ENCODE peak calls at places on chromosomes 6 and 20, in four cellular contexts. V is NCI-H1092; C is activated CD8-positive, alpha-beta memory T cell treated with anti-CD3 and anti-CD28 coated beads, Interleukin-2, amount 10 ng/mL, durations not matched to agents 7 days and 5 days; R is NCI-H2171. E is an unnamed sample.

GRCh38 chr6:159577564-159577963 is 115.5 kb downstream of the SOD2 start:
- DNase-seq in C (no peak), V (no peak), R (no peak), E (no peak)

GRCh38 chr6:28353981-28354676 is 4.4 kb downstream of the ZKSCAN3 start:
- DNase-seq in V (peak), C (no peak), R (no peak), E (no peak)

GRCh38 chr6:41228616-41229015 is 467 bp downstream of the TREML4 start:
- DNase-seq in C (no peak), V (no peak), R (no peak), E (peak)

GRCh38 chr6:62904687-62905086 is 306.6 kb upstream of the FKBP1C start:
- DNase-seq in R (no peak), V (no peak), C (no peak), E (no peak)

GRCh38 chr6:4776493-4776966 is 326 bp downstream of the CDYL start:
- DNase-seq in C (peak), R (peak), V (no peak), E (no peak)

GRCh38 chr6:75551367-75551952 is 50.2 kb upstream of the SENP6 start:
- DNase-seq in C (no peak), V (no peak), R (no peak), E (no peak)

GRCh38 chr6:34324738-34325444 is 67.6 kb downstream of the NUDT3 start:
- DNase-seq in V (no peak), R (peak), C (no peak), E (no peak)

GRCh38 chr6:31568537-31568961 is 3.5 kb upstream of the LTA start:
- DNase-seq in C (peak), V (no peak), R (no peak), E (no peak)

GRCh38 chr20:60428651-60429050 is 470.4 kb downstream of the CDH26 start:
- DNase-seq in R (no peak), V (no peak), C (no peak), E (no peak)

GRCh38 chr6:28489366-28490190 is 26.0 kb downstream of the GPX6 start:
- DNase-seq in R (no peak), V (no peak), C (peak), E (no peak)

GRCh38 chr20:5675103-5676091 is 74.8 kb upstream of the SHLD1 start:
- DNase-seq in C (no peak), V (no peak), R (no peak), E (no peak)

GRCh38 chr20:12133553-12133952 is 215.9 kb downstream of the BTBD3 start:
- DNase-seq in V (no peak), C (no peak), R (no peak), E (no peak)

GRCh38 chr20:57716202-57716601 is 6.4 kb upstream of the PMEPA1 start:
- DNase-seq in V (no peak), C (no peak), R (no peak), E (no peak)

GRCh38 chr6:5446362-5447075 is 185.2 kb downstream of the FARS2 start:
- DNase-seq in R (no peak), V (no peak), C (no peak), E (no peak)

GRCh38 chr20:62355527-62356142 is 11.5 kb downstream of the LAMA5 start:
- DNase-seq in R (no peak), C (no peak), V (no peak), E (no peak)

GRCh38 chr6:4466260-4466659 is 309.9 kb upstream of the CDYL start:
- DNase-seq in C (no peak), V (no peak), R (no peak), E (no peak)

GRCh38 chr6:122754191-122754731 is 25.3 kb upstream of the FABP7 start:
- DNase-seq in C (no peak), R (no peak), V (no peak), E (no peak)

GRCh38 chr20:43955244-43956191 is 40.9 kb downstream of the TOX2 start:
- DNase-seq in C (peak), R (peak), V (no peak), E (no peak)

GRCh38 chr6:130190701-130191375 is 31.9 kb downstream of the SAMD3 start:
- DNase-seq in R (no peak), C (no peak), V (no peak), E (no peak)

GRCh38 chr6:105943514-105943913 is 142.6 kb upstream of the PRDM1 start:
- DNase-seq in V (no peak), R (no peak), C (no peak), E (no peak)

GRCh38 chr6:72418495-72418894 is 203.4 kb upstream of the KCNQ5 start:
- DNase-seq in R (no peak), C (no peak), V (no peak), E (no peak)

GRCh38 chr20:20668639-20669038 is 43.8 kb downstream of the RALGAPA2 start:
- DNase-seq in R (no peak), C (no peak), V (no peak), E (no peak)